ENCODE peak calls at places on chromosomes 2 and 18, in five cellular contexts. One of them, this sample, is unnamed.

GRCh38 chr2:163735692-163736432 is at the start of gene FIGN:
- DNase-seq in GM12878: no peak
- DNase-seq in HepG2: peak
- DNase-seq in K562: no peak
- DNase-seq in SK-N-SH: peak
- DNase-seq in this sample: peak

GRCh38 chr18:58788971-58789797 is 75.5 kb upstream of the ZNF532 start:
- DNase-seq in GM12878: no peak
- DNase-seq in HepG2: peak
- DNase-seq in K562: no peak
- DNase-seq in SK-N-SH: no peak
- DNase-seq in this sample: peak

GRCh38 chr2:101698419-101699190 is 1.1 kb downstream of the MAP4K4 start:
- DNase-seq in GM12878: no peak
- DNase-seq in HepG2: no peak
- DNase-seq in K562: no peak
- DNase-seq in SK-N-SH: peak
- DNase-seq in this sample: no peak

GRCh38 chr2:204483497-204484164 is 61.6 kb upstream of the PARD3B start:
- DNase-seq in GM12878: no peak
- DNase-seq in HepG2: peak
- DNase-seq in K562: peak
- DNase-seq in SK-N-SH: peak
- DNase-seq in this sample: no peak

GRCh38 chr18:6543330-6543908 is 128.7 kb upstream of the L3MBTL4 start:
- DNase-seq in GM12878: no peak
- DNase-seq in HepG2: peak
- DNase-seq in K562: peak
- DNase-seq in SK-N-SH: peak
- DNase-seq in this sample: peak

GRCh38 chr2:201807452-201807980 is 1.2 kb downstream of the CDK15 start:
- DNase-seq in GM12878: no peak
- DNase-seq in HepG2: no peak
- DNase-seq in K562: no peak
- DNase-seq in SK-N-SH: peak
- DNase-seq in this sample: peak

GRCh38 chr2:20573611-20574422 is 77.1 kb downstream of the HS1BP3 start:
- DNase-seq in GM12878: no peak
- DNase-seq in HepG2: no peak
- DNase-seq in K562: no peak
- DNase-seq in SK-N-SH: no peak
- DNase-seq in this sample: peak

GRCh38 chr2:237025090-237025865 is 60.4 kb upstream of the COPS8 start:
- DNase-seq in GM12878: no peak
- DNase-seq in HepG2: peak
- DNase-seq in K562: no peak
- DNase-seq in SK-N-SH: no peak
- DNase-seq in this sample: peak

GRCh38 chr2:182559623-182560022 is 132.8 kb upstream of the PDE1A start:
- DNase-seq in GM12878: no peak
- DNase-seq in HepG2: no peak
- DNase-seq in K562: no peak
- DNase-seq in SK-N-SH: no peak
- DNase-seq in this sample: peak

GRCh38 chr2:76197842-76198448 is 487.2 kb upstream of the GCFC2 start:
- DNase-seq in GM12878: peak
- DNase-seq in HepG2: peak
- DNase-seq in K562: peak
- DNase-seq in SK-N-SH: no peak
- DNase-seq in this sample: peak

GRCh38 chr2:238308177-238308576 is 12.1 kb upstream of the TRAF3IP1 start:
- DNase-seq in GM12878: no peak
- DNase-seq in HepG2: no peak
- DNase-seq in K562: peak
- DNase-seq in SK-N-SH: no peak
- DNase-seq in this sample: no peak

GRCh38 chr2:42009657-42010580 is 37.9 kb upstream of the PKDCC start:
- DNase-seq in GM12878: no peak
- DNase-seq in HepG2: no peak
- DNase-seq in K562: no peak
- DNase-seq in SK-N-SH: no peak
- DNase-seq in this sample: peak

GRCh38 chr2:118535818-118536212 is 311.6 kb downstream of the EN1 start:
- DNase-seq in GM12878: no peak
- DNase-seq in HepG2: no peak
- DNase-seq in K562: no peak
- DNase-seq in SK-N-SH: no peak
- DNase-seq in this sample: no peak

GRCh38 chr2:121128741-121129659 is 156.0 kb downstream of the TFCP2L1 start:
- DNase-seq in GM12878: no peak
- DNase-seq in HepG2: peak
- DNase-seq in K562: peak
- DNase-seq in SK-N-SH: no peak
- DNase-seq in this sample: no peak

GRCh38 chr2:199911877-199912161 is 726 bp downstream of the C2orf69 start:
- DNase-seq in GM12878: no peak
- DNase-seq in HepG2: no peak
- DNase-seq in K562: no peak
- DNase-seq in SK-N-SH: no peak
- DNase-seq in this sample: no peak

GRCh38 chr2:195898505-195898904 is 170.1 kb downstream of the DNAH7 start:
- DNase-seq in GM12878: no peak
- DNase-seq in HepG2: peak
- DNase-seq in K562: peak
- DNase-seq in SK-N-SH: peak
- DNase-seq in this sample: peak

GRCh38 chr2:42513252-42513918 is 19.6 kb upstream of the KCNG3 start:
- DNase-seq in GM12878: no peak
- DNase-seq in HepG2: peak
- DNase-seq in K562: peak
- DNase-seq in SK-N-SH: peak
- DNase-seq in this sample: peak

GRCh38 chr2:191957996-191958860 is 111.3 kb upstream of the CAVIN2 start:
- DNase-seq in GM12878: no peak
- DNase-seq in HepG2: no peak
- DNase-seq in K562: no peak
- DNase-seq in SK-N-SH: no peak
- DNase-seq in this sample: no peak

GRCh38 chr2:237348281-237348865 is 65.6 kb downstream of the COL6A3 start:
- DNase-seq in GM12878: no peak
- DNase-seq in HepG2: no peak
- DNase-seq in K562: no peak
- DNase-seq in SK-N-SH: no peak
- DNase-seq in this sample: no peak

GRCh38 chr18:28855989-28856388 is 679.1 kb upstream of the CDH2 start:
- DNase-seq in GM12878: no peak
- DNase-seq in HepG2: no peak
- DNase-seq in K562: no peak
- DNase-seq in SK-N-SH: no peak
- DNase-seq in this sample: no peak

DNA sequence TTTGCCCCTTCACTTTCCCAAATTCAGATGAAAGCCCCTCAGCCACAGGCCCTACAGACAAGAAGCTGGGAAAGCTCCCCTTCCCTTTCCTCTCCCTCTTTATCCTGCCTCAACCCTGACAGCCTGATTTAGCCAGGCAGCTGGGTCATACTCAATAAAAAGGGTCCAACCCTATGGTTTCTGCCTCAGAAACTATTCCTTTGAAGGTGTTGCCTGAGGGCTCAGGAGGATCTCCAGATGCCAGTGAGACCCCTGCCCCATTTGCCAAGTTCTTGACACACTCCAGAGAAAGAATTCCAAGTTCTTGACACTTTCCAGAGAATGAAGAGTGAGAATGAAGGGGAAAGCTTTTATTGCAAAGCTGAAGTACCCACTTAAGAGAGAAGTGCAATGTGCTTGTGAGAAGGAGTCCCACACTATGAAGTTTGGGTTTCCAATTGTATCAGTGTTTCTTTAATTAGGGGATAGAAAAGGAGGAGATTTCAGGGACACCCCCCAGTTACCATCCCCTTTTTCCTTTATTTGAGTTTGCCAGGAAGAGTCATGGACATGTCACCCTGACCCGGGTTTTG is 576.2 kb downstream of the METTL4 start:
- DNase-seq in GM12878: no peak
- DNase-seq in HepG2: no peak
- DNase-seq in K562: no peak
- DNase-seq in SK-N-SH: no peak
- DNase-seq in this sample: no peak
- TF ChIP-seq RFX5 in GM12878: no peak
- TF ChIP-seq RFX5 in HepG2: no peak
- TF ChIP-seq RFX5 in K562: no peak
- TF ChIP-seq RFX5 in SK-N-SH: no peak
- TF ChIP-seq RFX5 in this sample: no peak

GRCh38 chr2:32947076-32947483 is 327 bp downstream of the LTBP1 start:
- DNase-seq in GM12878: no peak
- DNase-seq in HepG2: no peak
- DNase-seq in K562: peak
- DNase-seq in SK-N-SH: no peak
- DNase-seq in this sample: no peak
- TF ChIP-seq MXI1 in GM12878: no peak
- TF ChIP-seq MXI1 in HepG2: no peak
- TF ChIP-seq MXI1 in K562: no peak
- TF ChIP-seq MXI1 in SK-N-SH: no peak
- TF ChIP-seq MXI1 in this sample: no peak

GRCh38 chr2:134169788-134170187 is 84.1 kb upstream of the MGAT5 start:
- DNase-seq in GM12878: no peak
- DNase-seq in HepG2: no peak
- DNase-seq in K562: no peak
- DNase-seq in SK-N-SH: no peak
- DNase-seq in this sample: no peak
- TF ChIP-seq RFX5 in GM12878: no peak
- TF ChIP-seq RFX5 in HepG2: no peak
- TF ChIP-seq RFX5 in K562: no peak
- TF ChIP-seq RFX5 in SK-N-SH: no peak
- TF ChIP-seq RFX5 in this sample: no peak

GRCh38 chr2:145339646-145340045 is 819.7 kb upstream of the ZEB2 start:
- DNase-seq in GM12878: no peak
- DNase-seq in HepG2: no peak
- DNase-seq in K562: no peak
- DNase-seq in SK-N-SH: no peak
- DNase-seq in this sample: no peak

GRCh38 chr2:145344076-145344724 is 824.3 kb upstream of the ZEB2 start:
- DNase-seq in GM12878: no peak
- DNase-seq in HepG2: no peak
- DNase-seq in K562: no peak
- DNase-seq in SK-N-SH: no peak
- DNase-seq in this sample: peak

GRCh38 chr2:145343287-145343686 is 823.4 kb upstream of the ZEB2 start:
- DNase-seq in GM12878: no peak
- DNase-seq in HepG2: no peak
- DNase-seq in K562: no peak
- DNase-seq in SK-N-SH: no peak
- DNase-seq in this sample: no peak

GRCh38 chr2:145341536-145341935 is 821.6 kb upstream of the ZEB2 start:
- DNase-seq in GM12878: no peak
- DNase-seq in HepG2: no peak
- DNase-seq in K562: no peak
- DNase-seq in SK-N-SH: no peak
- DNase-seq in this sample: no peak
- TF ChIP-seq MXI1 in GM12878: no peak
- TF ChIP-seq MXI1 in HepG2: no peak
- TF ChIP-seq MXI1 in K562: no peak
- TF ChIP-seq MXI1 in SK-N-SH: no peak
- TF ChIP-seq MXI1 in this sample: no peak

GRCh38 chr2:979286-979928 is 28.8 kb downstream of the SNTG2 start:
- DNase-seq in GM12878: no peak
- DNase-seq in HepG2: no peak
- DNase-seq in K562: no peak
- DNase-seq in SK-N-SH: no peak
- DNase-seq in this sample: no peak
- TF ChIP-seq RFX5 in GM12878: no peak
- TF ChIP-seq RFX5 in HepG2: no peak
- TF ChIP-seq RFX5 in K562: no peak
- TF ChIP-seq RFX5 in SK-N-SH: no peak
- TF ChIP-seq RFX5 in this sample: no peak

GRCh38 chr2:26687785-26688184 is 4.7 kb upstream of the KCNK3 start:
- DNase-seq in GM12878: no peak
- DNase-seq in HepG2: peak
- DNase-seq in K562: no peak
- DNase-seq in SK-N-SH: no peak
- DNase-seq in this sample: no peak
- TF ChIP-seq MXI1 in GM12878: no peak
- TF ChIP-seq MXI1 in HepG2: no peak
- TF ChIP-seq MXI1 in K562: no peak
- TF ChIP-seq MXI1 in SK-N-SH: no peak
- TF ChIP-seq MXI1 in this sample: no peak

This sample was measured in IMR-90.